ENCODE peak calls at places on chromosomes 3 and 15, in six cellular contexts. H is tibial artery, I is substantia nigra, Y is midbrain, Z is GM18507, A is C1 segment of cervical spinal cord. R is an unnamed sample.

GRCh38 chr3:157333551-157333991 is 103.1 kb upstream of the PTX3 start:
- DNase-seq in H (no peak), I (no peak), Y (no peak), Z (no peak), A (no peak), R (no peak)

GRCh38 chr3:98901032-98901464 is 447 bp downstream of the DCBLD2 start:
- DNase-seq in H (peak; percentile 45), I (peak; percentile 48), Y (peak; percentile 42), Z (no peak), A (peak; percentile 15), R (no peak)

GRCh38 chr3:14536055-14536815 is 3.9 kb downstream of the GRIP2 start:
- DNase-seq in H (no peak), I (no peak), Y (no peak), Z (no peak), A (no peak), R (no peak)

GRCh38 chr3:160840590-160840989 is 84.6 kb downstream of the PPM1L start:
- DNase-seq in H (no peak), I (no peak), Y (no peak), Z (no peak), A (no peak), R (no peak)

GRCh38 chr3:197186887-197187588 is 111.4 kb downstream of the DLG1 start:
- DNase-seq in H (no peak), I (no peak), Y (peak; percentile 66), Z (peak; percentile 8), A (no peak), R (no peak)

GRCh38 chr3:123635717-123636116 is 50.9 kb upstream of the HACD2 start:
- DNase-seq in H (no peak), I (no peak), Y (no peak), Z (no peak), A (no peak), R (no peak)

GRCh38 chr15:59360305-59360704 is 12.4 kb downstream of the MYO1E start:
- DNase-seq in H (no peak), I (no peak), Y (no peak), Z (no peak), A (no peak), R (no peak)

GRCh38 chr3:137259709-137260108 is 301.9 kb downstream of the IL20RB start:
- DNase-seq in H (no peak), I (no peak), Y (no peak), Z (no peak), A (no peak), R (no peak)

GRCh38 chr3:126941721-126942270 is 41.1 kb upstream of the PLXNA1 start:
- DNase-seq in H (no peak), I (no peak), Y (no peak), Z (no peak), A (no peak), R (no peak)

GRCh38 chr3:28664123-28664522 is 315.5 kb upstream of the AZI2 start:
- DNase-seq in H (no peak), I (no peak), Y (no peak), Z (no peak), A (no peak), R (no peak)

GRCh38 chr15:39788800-39789565 is 6.3 kb upstream of the FSIP1 start:
- DNase-seq in H (no peak), I (no peak), Y (no peak), Z (no peak), A (no peak), R (no peak)

GRCh38 chr3:152364237-152364636 is 95.5 kb downstream of the MBNL1 start:
- DNase-seq in H (no peak), I (no peak), Y (no peak), Z (no peak), A (no peak), R (no peak)

GRCh38 chr15:93087825-93088199 is 1.2 kb downstream of the RGMA start:
- DNase-seq in H (peak; percentile 76), I (peak; percentile 63), Y (peak; percentile 84), Z (peak; percentile 51), A (peak; percentile 27), R (peak; percentile 45)

GRCh38 chr15:90351479-90352108 is 490 bp upstream of the ZNF774 start:
- DNase-seq in H (peak; percentile 27), I (no peak), Y (no peak), Z (no peak), A (no peak), R (no peak)

GRCh38 chr15:90883971-90884718 is at the start of gene FES:
- DNase-seq in H (peak; percentile 60), I (peak; percentile 40), Y (peak; percentile 18), Z (no peak), A (no peak), R (no peak)

GRCh38 chr3:33061782-33062181 is 35.2 kb downstream of the GLB1 start:
- DNase-seq in H (no peak), I (no peak), Y (no peak), Z (no peak), A (no peak), R (no peak)

GRCh38 chr15:77667835-77668234 is 35.1 kb upstream of the LINGO1 start:
- DNase-seq in H (no peak), I (no peak), Y (no peak), Z (no peak), A (no peak), R (no peak)

GRCh38 chr15:32004249-32004648 is 26.1 kb upstream of the CHRNA7 start:
- DNase-seq in H (no peak), I (no peak), Y (no peak), Z (no peak), A (no peak), R (no peak)

GRCh38 chr15:78796510-78796909 is 14.8 kb downstream of the ADAMTS7 start:
- DNase-seq in H (no peak), I (no peak), Y (no peak), Z (no peak), A (no peak), R (no peak)

GRCh38 chr15:77032647-77033416 is 37.9 kb downstream of the PSTPIP1 start:
- DNase-seq in H (no peak), I (no peak), Y (no peak), Z (no peak), A (no peak), R (no peak)

GRCh38 chr3:182715006-182715405 is 78.3 kb upstream of the ATP11B start:
- DNase-seq in H (no peak), I (no peak), Y (no peak), Z (no peak), A (no peak), R (no peak)

GRCh38 chr3:157059661-157060060 is 100.3 kb downstream of the CCNL1 start:
- DNase-seq in H (no peak), I (no peak), Y (no peak), Z (no peak), A (no peak), R (no peak)

GRCh38 chr3:72441284-72441994 is 406.8 kb downstream of the SHQ1 start:
- DNase-seq in H (no peak), I (no peak), Y (no peak), Z (no peak), A (no peak), R (no peak)

GRCh38 chr3:8458711-8459110 is 42.9 kb upstream of the LMCD1 start:
- DNase-seq in H (peak; percentile 74), I (no peak), Y (no peak), Z (no peak), A (no peak), R (no peak)

GRCh38 chr3:53350652-53351051 is 3.3 kb upstream of the DCP1A start:
- DNase-seq in H (no peak), I (no peak), Y (no peak), Z (no peak), A (no peak), R (no peak)

GRCh38 chr3:126345641-126346460 is 11.4 kb downstream of the KLF15 start:
- DNase-seq in H (peak; percentile 16), I (no peak), Y (no peak), Z (no peak), A (no peak), R (no peak)

GRCh38 chr3:142501004-142501926 is 53.4 kb upstream of the XRN1 start:
- DNase-seq in H (no peak), I (no peak), Y (no peak), Z (no peak), A (no peak), R (no peak)

GRCh38 chr3:76702676-76703075 is 337.2 kb upstream of the ROBO2 start:
- DNase-seq in H (no peak), I (no peak), Y (no peak), Z (no peak), A (no peak), R (no peak)

GRCh38 chr3:188948658-188949400 is 222.9 kb upstream of the TPRG1 start:
- DNase-seq in H (peak; percentile 45), I (peak; percentile 14), Y (peak; percentile 60), Z (no peak), A (peak; percentile 21), R (peak; percentile 22)

GRCh38 chr3:136151219-136151618 is 44.9 kb downstream of the MSL2 start:
- DNase-seq in H (no peak), I (no peak), Y (no peak), Z (no peak), A (no peak), R (no peak)

GRCh38 chr3:53126646-53127045 is 3.6 kb downstream of the RFT1 start:
- DNase-seq in H (no peak), I (no peak), Y (no peak), Z (no peak), A (no peak), R (no peak)

GRCh38 chr3:8824238-8824637 is 54.8 kb upstream of the OXTR start:
- DNase-seq in H (no peak), I (no peak), Y (no peak), Z (no peak), A (no peak), R (no peak)

GRCh38 chr3:28907616-28908015 is 373.3 kb upstream of the RBMS3 start:
- DNase-seq in H (no peak), I (no peak), Y (no peak), Z (no peak), A (no peak), R (no peak)